ENCODE peak calls at places on chromosomes 2 and 18, in six cellular contexts. P is CD8-positive, alpha-beta T cell; K is foreskin fibroblast; T is activated CD8-positive, alpha-beta T cell treated with anti-CD3 and anti-CD28 coated beads for 36 hours; W is AG09319; C is mammary epithelial cell. J is an unnamed sample.

GRCh38 chr2:28692411-28692810 is 59.2 kb upstream of the PPP1CB start:
- DNase-seq in K (no peak), P (no peak), C (no peak), T (no peak), W (no peak), J (no peak)

GRCh38 chr2:121689356-121689755 is 40.1 kb upstream of the CLASP1 start:
- DNase-seq in P (no peak), W (peak; percentile 49), K (peak; percentile 29), C (no peak), T (no peak), J (peak; percentile 22)

GRCh38 chr2:190684941-190685340 is 36.1 kb downstream of the NAB1 start:
- DNase-seq in W (no peak), K (no peak), T (no peak), P (no peak), C (no peak), J (no peak)

GRCh38 chr2:17541514-17541950 is 1.0 kb downstream of the VSNL1 start:
- DNase-seq in K (no peak), T (no peak), P (no peak), W (no peak), C (peak; percentile 19), J (no peak)

GRCh38 chr18:23176701-23177432 is 41.6 kb downstream of the CABLES1 start:
- DNase-seq in K (no peak), T (no peak), W (no peak), P (no peak), C (no peak), J (no peak)

GRCh38 chr2:30234180-30234971 is 3.0 kb downstream of the LBH start:
- DNase-seq in C (peak; percentile 96), T (peak; percentile 81), W (peak; percentile 31), K (peak; percentile 55), P (peak; percentile 30), J (no peak)

GRCh38 chr2:150465703-150466569 is 21.5 kb downstream of the RND3 start:
- DNase-seq in C (no peak), T (no peak), W (no peak), K (no peak), P (no peak), J (no peak)

GRCh38 chr2:125427721-125428315 is 1228.1 kb upstream of the GYPC start:
- DNase-seq in T (no peak), C (no peak), K (no peak), W (no peak), P (no peak), J (no peak)

GRCh38 chr2:64837116-64837704 is 152.0 kb upstream of the SLC1A4 start:
- DNase-seq in K (no peak), T (no peak), C (peak; percentile 80), P (no peak), W (no peak), J (no peak)

GRCh38 chr2:31347788-31348187 is 66.8 kb downstream of the XDH start:
- DNase-seq in T (no peak), C (no peak), K (peak; percentile 95), W (peak; percentile 54), P (no peak), J (no peak)

GRCh38 chr2:201532686-201533304 is 81.3 kb downstream of the STRADB start:
- DNase-seq in K (peak; percentile 96), C (peak; percentile 77), P (no peak), W (peak; percentile 41), T (peak; percentile 50), J (no peak)

GRCh38 chr18:48387300-48387699 is 21.9 kb downstream of the ZBTB7C start:
- DNase-seq in W (no peak), K (no peak), C (no peak), T (no peak), P (no peak), J (no peak)

GRCh38 chr2:36545871-36546416 is 52.0 kb downstream of the FEZ2 start:
- DNase-seq in P (no peak), W (no peak), T (no peak), C (no peak), K (no peak), J (no peak)
- TF ChIP-seq CTCF in P (no peak), W (peak; percentile 7), T (no peak), C (peak; percentile 6), K (no peak), J (peak; percentile 9)

GRCh38 chr2:227125506-227125905 is 38.5 kb downstream of the COL4A4 start:
- DNase-seq in W (no peak), K (no peak), P (no peak), T (peak; percentile 5), C (no peak), J (no peak)
- TF ChIP-seq CTCF in W (no peak), K (peak; percentile 31), P (no peak), T (no peak), C (no peak), J (peak; percentile 31)

GRCh38 chr2:239262484-239263230 is 138.2 kb downstream of the HDAC4 start:
- DNase-seq in K (no peak), T (no peak), C (no peak), W (no peak), P (no peak), J (no peak)

GRCh38 chr2:239264838-239265651 is 135.8 kb downstream of the HDAC4 start:
- DNase-seq in C (no peak), T (peak; percentile 79), K (peak; percentile 65), W (no peak), P (peak; percentile 79), J (no peak)

GRCh38 chr2:239261796-239262475 is 138.9 kb downstream of the HDAC4 start:
- DNase-seq in W (no peak), K (no peak), C (no peak), P (no peak), T (no peak), J (no peak)

GRCh38 chr2:239263937-239264837 is 136.6 kb downstream of the HDAC4 start:
- DNase-seq in T (peak; percentile 66), K (no peak), W (no peak), P (peak; percentile 58), C (no peak), J (no peak)

DNA sequence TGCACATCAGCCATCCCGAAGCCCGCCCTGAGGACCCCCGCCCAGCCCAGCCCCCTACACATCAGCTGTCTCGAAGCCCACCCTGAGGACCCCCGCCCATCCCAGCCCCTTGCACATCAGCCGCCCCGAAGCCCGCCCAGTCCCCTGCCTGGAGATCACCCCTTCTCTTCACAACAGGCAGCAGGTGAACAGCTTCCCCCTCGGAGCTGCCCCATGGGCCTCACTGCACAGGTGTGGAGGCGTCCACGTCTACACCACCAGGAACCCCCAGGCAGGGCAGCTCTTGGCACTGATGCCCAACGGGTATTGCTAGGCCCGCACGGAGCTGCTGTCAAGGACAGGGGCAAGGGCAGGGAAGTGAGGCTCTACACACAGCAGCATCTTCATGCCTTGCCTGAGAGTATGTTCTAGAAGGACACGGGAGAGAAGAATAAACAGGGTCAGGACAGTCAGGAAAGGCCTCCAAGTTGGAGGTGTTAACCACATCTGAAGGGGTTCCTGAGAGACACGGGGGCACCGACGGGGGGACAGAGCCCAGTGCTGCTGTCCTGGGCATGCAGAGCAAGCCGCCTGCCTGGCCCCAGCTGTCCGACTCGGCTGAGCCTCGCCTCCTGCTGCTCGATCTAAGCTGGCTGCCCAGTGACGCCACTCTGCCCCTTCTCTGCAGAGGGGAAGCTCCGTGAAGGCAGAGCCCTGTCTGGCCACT is 137.4 kb downstream of the HDAC4 start:
- DNase-seq in W (no peak), T (no peak), P (no peak), K (no peak), C (no peak), J (no peak)
- TF ChIP-seq CTCF in W (no peak), T (no peak), P (no peak), K (no peak), C (no peak), J (no peak)

GRCh38 chr2:105596522-105596921 is 148.2 kb upstream of the NCK2 start:
- DNase-seq in K (no peak), P (no peak), T (no peak), C (no peak), W (no peak), J (no peak)
- TF ChIP-seq CTCF in K (no peak), P (no peak), T (no peak), C (no peak), W (no peak), J (no peak)

GRCh38 chr2:222797308-222797707 is 63.5 kb upstream of the ACSL3 start:
- DNase-seq in T (no peak), W (peak; percentile 20), K (no peak), P (no peak), C (no peak), J (no peak)
- TF ChIP-seq CTCF in T (peak; percentile 58), W (peak; percentile 57), K (peak; percentile 35), P (peak; percentile 42), C (peak; percentile 69), J (peak; percentile 43)

J was measured in D721Med.